ENCODE peak calls at places on chromosomes 7 and 10, in ten cellular contexts. H, R, B, P, T, V, Y, M, X and D are unnamed samples.

GRCh38 chr7:30184804-30185487 is 50.2 kb downstream of the MTURN start:
- DNase-seq in H (no peak), R (peak), B (no peak), P (no peak), T (peak), V (no peak), Y (peak), M (no peak), X (no peak), D (no peak)

GRCh38 chr7:46059308-46060020 is 138.4 kb upstream of the IGFBP3 start:
- DNase-seq in H (no peak), R (no peak), B (no peak), P (no peak), T (peak), V (no peak), Y (no peak), M (no peak), X (no peak), D (no peak)

GRCh38 chr10:48227213-48227612 is 47.3 kb downstream of the FRMPD2 start:
- DNase-seq in H (no peak), R (peak), B (no peak), P (no peak), T (no peak), V (no peak), Y (no peak), M (no peak), X (no peak), D (no peak)

GRCh38 chr10:18113881-18114280 is 26.3 kb upstream of the CACNB2 start:
- DNase-seq in H (no peak), R (no peak), B (no peak), P (no peak), T (no peak), V (no peak), Y (no peak), M (no peak), X (no peak), D (no peak)

GRCh38 chr7:147833549-147833948 is 757.0 kb upstream of the C7orf33 start:
- DNase-seq in H (no peak), R (no peak), B (peak), P (no peak), T (no peak), V (peak), Y (peak), M (no peak), X (no peak), D (no peak)

GRCh38 chr7:104264281-104264680 is 56.5 kb upstream of the ORC5 start:
- DNase-seq in H (no peak), R (no peak), B (no peak), P (no peak), T (no peak), V (no peak), Y (no peak), M (no peak), X (peak), D (no peak)

GRCh38 chr7:45230611-45231165 is 73.1 kb downstream of the RAMP3 start:
- DNase-seq in H (no peak), R (no peak), B (no peak), P (no peak), T (no peak), V (no peak), Y (no peak), M (no peak), X (no peak), D (no peak)

GRCh38 chr7:151623766-151624165 is 104.1 kb upstream of the RHEB start:
- DNase-seq in H (no peak), R (no peak), B (no peak), P (no peak), T (no peak), V (no peak), Y (no peak), M (no peak), X (no peak), D (no peak)

GRCh38 chr10:106757521-106757920 is 407.0 kb downstream of the SORCS1 start:
- DNase-seq in H (no peak), R (no peak), B (no peak), P (no peak), T (no peak), V (no peak), Y (no peak), M (no peak), X (no peak), D (no peak)

GRCh38 chr7:74479066-74479781 is 25.5 kb downstream of the GTF2IRD1 start:
- DNase-seq in H (no peak), R (no peak), B (no peak), P (no peak), T (peak), V (no peak), Y (peak), M (no peak), X (no peak), D (no peak)

GRCh38 chr7:134293029-134293740 is 23.5 kb downstream of the SLC35B4 start:
- DNase-seq in H (no peak), R (no peak), B (no peak), P (no peak), T (no peak), V (no peak), Y (peak), M (peak), X (no peak), D (no peak)

GRCh38 chr10:51522858-51523257 is 176.5 kb downstream of the CSTF2T start:
- DNase-seq in H (no peak), R (no peak), B (no peak), P (no peak), T (no peak), V (no peak), Y (no peak), M (no peak), X (peak), D (no peak)

GRCh38 chr10:73892314-73893080 is 18.1 kb upstream of the CAMK2G start:
- DNase-seq in H (no peak), R (no peak), B (no peak), P (no peak), T (no peak), V (no peak), Y (no peak), M (no peak), X (peak), D (no peak)

DNA sequence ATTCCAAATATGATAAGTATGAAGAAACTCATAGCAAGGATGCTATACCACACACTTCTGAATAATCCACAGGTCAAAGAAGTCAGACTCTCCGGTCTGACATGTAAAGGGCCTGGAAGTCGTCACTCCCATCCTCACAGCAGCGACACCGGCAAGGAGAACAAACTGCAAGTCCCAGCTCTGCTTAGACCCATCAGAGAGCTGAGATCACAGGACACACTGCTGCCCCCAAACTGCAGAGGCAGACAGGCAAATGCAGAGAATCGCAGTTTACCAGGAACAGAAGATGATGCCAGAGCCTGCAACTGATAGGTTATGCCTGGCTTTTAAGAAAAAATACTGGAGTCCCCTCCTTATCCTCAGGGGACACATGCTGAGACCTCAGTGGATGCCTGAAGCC is 62.1 kb downstream of the AMZ1 start:
- DNase-seq in H (no peak), R (no peak), B (no peak), P (no peak), T (no peak), V (no peak), Y (no peak), M (no peak), X (no peak), D (no peak)
- TF ChIP-seq CTCF in H (no peak), R (no peak), B (peak), P (no peak), T (no peak), V (no peak), Y (no peak), M (no peak), X (no peak), D (no peak)

DNA sequence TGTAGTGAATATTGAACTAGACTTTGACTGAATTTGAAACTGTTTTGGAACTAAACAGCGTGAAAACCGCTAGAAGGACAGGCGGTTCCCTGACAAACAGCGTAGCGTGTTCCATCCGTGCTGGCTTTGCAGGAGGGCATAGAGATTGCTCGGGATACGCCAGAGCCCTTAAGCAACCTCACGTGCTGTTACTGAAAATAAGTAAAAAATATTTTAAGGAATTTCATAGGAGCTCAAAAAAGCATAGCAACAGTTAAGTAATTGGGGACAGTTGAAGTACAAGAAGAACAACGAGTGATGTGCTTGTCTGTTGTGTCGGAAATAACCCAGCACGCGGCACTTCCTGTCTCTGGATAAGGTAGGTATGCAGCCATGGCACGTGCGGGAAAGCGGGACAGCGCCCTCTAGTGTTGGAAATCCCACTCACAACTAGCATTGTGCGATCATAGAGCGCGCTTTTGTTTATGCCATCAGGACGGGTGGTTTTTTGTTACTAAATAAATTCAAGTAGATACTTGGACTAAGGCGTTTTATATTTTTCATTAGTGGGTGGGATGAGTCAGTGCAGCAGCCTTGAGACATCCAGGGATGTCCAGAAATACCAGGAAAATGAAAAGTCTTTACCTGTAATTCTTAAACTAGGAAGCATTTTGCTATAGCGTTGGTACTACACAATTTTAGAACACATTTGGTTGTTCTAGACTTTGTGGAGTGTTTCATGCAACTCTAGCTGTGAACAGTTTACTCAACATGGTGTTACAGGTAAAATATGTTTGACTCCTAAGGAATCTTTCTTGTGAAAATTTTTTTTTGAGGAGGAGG is 50.4 kb downstream of the DNAJB6 start:
- DNase-seq in H (peak), R (peak), B (peak), P (peak), T (peak), V (peak), Y (peak), M (peak), X (peak), D (no peak)
- TF ChIP-seq CTCF in H (peak), R (no peak), B (peak), P (peak), T (peak), V (peak), Y (peak), M (peak), X (peak), D (peak)

GRCh38 chr7:38177621-38178003 is 433 bp upstream of the STARD3NL start:
- DNase-seq in H (no peak), R (no peak), B (no peak), P (no peak), T (no peak), V (no peak), Y (no peak), M (no peak), X (no peak), D (no peak)

GRCh38 chr7:38179719-38180333 is 1.8 kb downstream of the STARD3NL start:
- DNase-seq in H (no peak), R (no peak), B (no peak), P (no peak), T (no peak), V (no peak), Y (no peak), M (no peak), X (no peak), D (no peak)

GRCh38 chr7:38178695-38179344 is 775 bp downstream of the STARD3NL start:
- DNase-seq in H (no peak), R (no peak), B (no peak), P (no peak), T (no peak), V (no peak), Y (no peak), M (peak), X (no peak), D (no peak)

GRCh38 chr7:38181111-38181510 is 3.1 kb downstream of the STARD3NL start:
- DNase-seq in H (no peak), R (no peak), B (no peak), P (no peak), T (no peak), V (no peak), Y (no peak), M (no peak), X (no peak), D (no peak)

GRCh38 chr7:38178004-38178694 is at the start of gene STARD3NL:
- DNase-seq in H (peak), R (peak), B (peak), P (peak), T (peak), V (peak), Y (peak), M (peak), X (peak), D (peak)
- TF ChIP-seq CTCF in H (no peak), R (no peak), B (no peak), P (peak), T (peak), V (peak), Y (no peak), M (no peak), X (no peak), D (no peak)

DNA sequence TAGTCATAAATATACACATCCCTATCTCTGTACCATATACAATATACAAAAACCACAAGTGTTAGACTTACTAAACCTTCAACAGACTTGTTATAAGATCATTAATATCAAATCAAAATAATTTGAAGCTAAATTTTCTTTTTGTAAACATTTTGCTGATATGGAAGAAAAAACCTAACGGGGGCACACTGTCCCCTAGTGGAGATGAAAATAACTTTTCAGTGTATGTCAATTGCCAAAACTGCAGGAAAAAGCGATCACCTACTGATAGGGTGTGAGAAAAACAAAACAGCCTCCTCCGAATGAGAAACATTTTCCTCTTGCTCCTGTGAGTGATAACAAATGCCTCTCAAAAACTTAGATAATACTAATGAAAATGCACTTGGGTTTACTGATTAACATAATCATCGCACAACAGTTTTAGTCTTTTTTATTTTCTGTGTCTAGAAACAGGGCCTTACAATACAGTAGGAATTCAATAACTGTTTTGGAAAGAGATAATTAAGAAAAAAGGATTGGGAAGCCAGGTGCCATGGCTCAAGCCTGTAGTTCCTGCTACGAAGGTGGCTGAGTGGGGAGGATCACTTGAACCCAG is 322.7 kb downstream of the CRPPA start:
- DNase-seq in H (no peak), R (no peak), B (peak), P (no peak), T (no peak), V (peak), Y (peak), M (no peak), X (no peak), D (no peak)
- TF ChIP-seq CTCF in H (peak), R (no peak), B (peak), P (peak), T (peak), V (peak), Y (peak), M (peak), X (peak), D (peak)

DNA sequence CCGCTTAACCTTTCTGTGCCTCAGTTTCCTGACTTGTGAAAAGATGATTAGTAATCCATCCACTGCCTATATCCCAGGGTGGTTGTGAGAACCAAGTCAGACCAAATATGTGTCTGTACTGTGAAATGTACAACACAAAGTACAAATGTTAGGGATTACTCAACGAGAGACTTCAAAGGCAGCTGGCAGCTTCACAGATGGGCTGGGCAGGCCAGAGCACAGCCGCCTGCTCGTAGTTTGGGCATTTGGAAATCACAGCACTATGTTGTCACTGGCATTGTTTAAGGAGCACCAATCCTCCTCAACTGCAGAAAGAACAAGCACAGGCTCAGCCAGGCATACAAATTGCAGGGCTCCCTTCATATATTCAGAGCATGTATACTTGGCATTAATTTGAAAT is 64.5 kb upstream of the C10orf90 start:
- DNase-seq in H (no peak), R (no peak), B (no peak), P (no peak), T (no peak), V (no peak), Y (no peak), M (no peak), X (peak), D (no peak)
- TF ChIP-seq CTCF in H (no peak), R (no peak), B (no peak), P (no peak), T (no peak), V (no peak), Y (no peak), M (no peak), X (no peak), D (no peak)